ENCODE peak calls at places on chromosomes 13 and 19, in four cellular contexts. Z is cardiac muscle cell, H is BJ, U is astrocyte of the cerebellum. A is an unnamed sample.

GRCh38 chr13:99434258-99434788 is 66.9 kb upstream of the TM9SF2 start:
- DNase-seq in Z (no peak), H (no peak), U (no peak), A (no peak)

GRCh38 chr19:29887498-29887897 is 54.5 kb upstream of the URI1 start:
- DNase-seq in Z (peak; percentile 39), H (no peak), U (no peak), A (no peak)

GRCh38 chr19:35619290-35619923 is 6.9 kb downstream of the HAUS5 start:
- DNase-seq in Z (no peak), H (no peak), U (no peak), A (no peak)

GRCh38 chr13:113991191-113991669 is 17.4 kb upstream of the C13orf46 start:
- DNase-seq in Z (no peak), H (no peak), U (no peak), A (no peak)

GRCh38 chr13:50450279-50450678 is 393.2 kb downstream of the DLEU7 start:
- DNase-seq in Z (no peak), H (no peak), U (no peak), A (no peak)

GRCh38 chr19:8655340-8655709 is 24.9 kb downstream of the NFILZ start:
- DNase-seq in Z (no peak), H (no peak), U (no peak), A (no peak)

GRCh38 chr19:18735324-18735723 is 51.8 kb downstream of the CRTC1 start:
- DNase-seq in Z (no peak), H (no peak), U (no peak), A (no peak)

GRCh38 chr19:12953456-12954149 is 3.4 kb downstream of the GADD45GIP1 start:
- DNase-seq in Z (no peak), H (no peak), U (no peak), A (no peak)

GRCh38 chr19:1522838-1523237 is 1.0 kb upstream of the PLK5 start:
- DNase-seq in Z (no peak), H (no peak), U (no peak), A (no peak)

GRCh38 chr19:12364391-12365093 is 941 bp downstream of the ZNF442 start:
- DNase-seq in Z (peak; percentile 29), H (no peak), U (no peak), A (no peak)

GRCh38 chr13:50693755-50694154 is 149.7 kb downstream of the DLEU7 start:
- DNase-seq in Z (peak; percentile 73), H (no peak), U (peak; percentile 57), A (no peak)

GRCh38 chr19:7968796-7969559 is 25.5 kb upstream of the TIMM44 start:
- DNase-seq in Z (no peak), H (no peak), U (no peak), A (no peak)

GRCh38 chr19:39052243-39052746 is 19.9 kb upstream of the FBXO27 start:
- DNase-seq in Z (peak; percentile 69), H (no peak), U (no peak), A (peak; percentile 40)

A was measured in NCI-H460.